ENCODE peak calls at places on chromosome 5, in five cellular contexts. F is PC-9, C is OCI-LY7, O is IMR-90, D is A549. V is an unnamed sample.

GRCh38 chr5:115565233-115565632 is 20.7 kb upstream of the FEM1C start:
- DNase-seq in F (no peak), D (no peak), O (no peak), C (no peak), V (no peak)

GRCh38 chr5:73282383-73282782 is 109.4 kb downstream of the TMEM174 start:
- DNase-seq in C (no peak), F (no peak), D (no peak), O (no peak), V (no peak)

GRCh38 chr5:100757618-100758017 is 145.5 kb downstream of the ST8SIA4 start:
- DNase-seq in C (no peak), D (no peak), O (no peak), F (no peak), V (no peak)

GRCh38 chr5:132011561-132012384 is at the start of gene ACSL6:
- DNase-seq in F (no peak), D (peak; percentile 35), C (no peak), O (no peak), V (no peak)

GRCh38 chr5:100790951-100791350 is 112.1 kb downstream of the ST8SIA4 start:
- DNase-seq in C (no peak), D (no peak), F (no peak), O (no peak), V (no peak)

GRCh38 chr5:168836603-168837245 is 257.6 kb upstream of the PANK3 start:
- DNase-seq in F (no peak), D (no peak), O (no peak), C (no peak), V (no peak)

GRCh38 chr5:72949481-72949880 is 6.4 kb upstream of the FCHO2 start:
- DNase-seq in C (no peak), F (no peak), D (no peak), O (no peak), V (no peak)

GRCh38 chr5:104412649-104413240 is 850.2 kb upstream of the NUDT12 start:
- DNase-seq in O (peak; percentile 17), C (peak; percentile 20), F (no peak), D (peak; percentile 0), V (peak; percentile 48)

GRCh38 chr5:1265461-1266455 is 29.1 kb downstream of the TERT start:
- DNase-seq in D (no peak), O (no peak), C (no peak), F (no peak), V (no peak)

GRCh38 chr5:194102-194501 is 2.8 kb downstream of the LRRC14B start:
- DNase-seq in C (no peak), D (no peak), O (no peak), F (no peak), V (peak; percentile 5)

GRCh38 chr5:104815212-104815611 is 1252.6 kb upstream of the NUDT12 start:
- DNase-seq in D (no peak), F (no peak), C (no peak), O (no peak), V (no peak)

GRCh38 chr5:1141827-1142226 is 30.0 kb upstream of the SLC12A7 start:
- DNase-seq in F (peak; percentile 46), C (no peak), O (no peak), D (no peak), V (peak; percentile 13)

GRCh38 chr5:579211-579610 is 32.9 kb upstream of the CEP72 start:
- DNase-seq in F (no peak), O (no peak), D (no peak), C (no peak), V (no peak)

GRCh38 chr5:99275128-99275527 is 346.3 kb upstream of the CHD1 start:
- DNase-seq in O (no peak), C (no peak), D (no peak), F (no peak), V (no peak)

GRCh38 chr5:93635991-93636390 is 53.0 kb downstream of the NR2F1 start:
- DNase-seq in C (no peak), O (no peak), D (no peak), F (no peak), V (no peak)

GRCh38 chr5:129771058-129771838 is 23.4 kb downstream of the MINAR2 start:
- DNase-seq in O (peak; percentile 22), D (peak; percentile 35), F (peak; percentile 35), C (peak; percentile 53), V (peak; percentile 77)

GRCh38 chr5:134506054-134507039 is 19.1 kb upstream of the JADE2 start:
- DNase-seq in O (no peak), C (no peak), F (peak; percentile 95), D (peak; percentile 92), V (no peak)

GRCh38 chr5:151772029-151772867 is 494 bp downstream of the G3BP1 start:
- DNase-seq in C (peak; percentile 63), F (peak; percentile 29), D (peak; percentile 28), O (no peak), V (peak; percentile 62)

GRCh38 chr5:171422495-171422894 is 3.0 kb downstream of the FGF18 start:
- DNase-seq in D (no peak), F (no peak), O (no peak), C (no peak), V (no peak)

GRCh38 chr5:150279618-150280017 is 10.0 kb downstream of the CAMK2A start:
- DNase-seq in C (no peak), D (no peak), O (no peak), F (no peak), V (no peak)

GRCh38 chr5:26737763-26738162 is 300.6 kb downstream of the CDH9 start:
- DNase-seq in F (no peak), C (no peak), D (no peak), O (no peak), V (no peak)

GRCh38 chr5:116553366-116553765 is 21.3 kb downstream of the SEMA6A start:
- DNase-seq in O (no peak), F (no peak), C (no peak), D (no peak), V (no peak)

GRCh38 chr5:36897616-36898015 is 21.0 kb downstream of the NIPBL start:
- DNase-seq in D (no peak), F (no peak), O (peak; percentile 80), C (no peak), V (no peak)

GRCh38 chr5:67144183-67144639 is 52.4 kb downstream of the CD180 start:
- DNase-seq in O (no peak), D (no peak), C (no peak), F (no peak), V (no peak)

GRCh38 chr5:75668988-75669760 is 48.1 kb downstream of the POC5 start:
- DNase-seq in D (peak; percentile 40), C (peak; percentile 8), O (peak; percentile 18), F (peak; percentile 31), V (peak; percentile 38)

GRCh38 chr5:110727025-110727314 is 499 bp upstream of the TMEM232 start:
- DNase-seq in O (peak; percentile 2), F (no peak), C (peak; percentile 4), D (no peak), V (peak; percentile 52)

GRCh38 chr5:150206076-150206779 is 16.4 kb downstream of the SLC6A7 start:
- DNase-seq in O (no peak), D (no peak), C (no peak), F (no peak), V (no peak)

GRCh38 chr5:37837101-37838032 is 2.5 kb downstream of the GDNF start:
- DNase-seq in F (peak; percentile 80), D (peak; percentile 71), C (peak; percentile 45), O (peak; percentile 77), V (peak; percentile 59)

GRCh38 chr5:14168139-14168792 is 25.1 kb downstream of the TRIO start:
- DNase-seq in D (no peak), F (no peak), O (peak; percentile 51), C (peak; percentile 42), V (no peak)

GRCh38 chr5:41482715-41483114 is 27.7 kb downstream of the PLCXD3 start:
- DNase-seq in C (no peak), D (no peak), O (no peak), F (no peak), V (peak; percentile 62)
- H3K4me2 ChIP-seq in C (no peak overlapping the region), D (no peak overlapping the region), O (no peak overlapping the region), F (no peak overlapping the region), V (peak overlapping the region; percentile 35)

GRCh38 chr5:112958774-112959088 is 17.9 kb upstream of the DCP2 start:
- DNase-seq in D (no peak), F (no peak), C (no peak), O (no peak), V (no peak)
- H3K4me2 ChIP-seq in D (peak overlapping the region; percentile 78), F (peak overlapping the region; percentile 50), C (no peak overlapping the region), O (peak overlapping the region; percentile 55), V (no peak overlapping the region)

GRCh38 chr5:178237431-178238312 is 5.1 kb upstream of the PHYKPL start:
- DNase-seq in C (no peak), F (peak; percentile 43), D (no peak), O (peak; percentile 15), V (no peak)
- H3K4me2 ChIP-seq in C (no peak overlapping the region), F (no peak overlapping the region), D (no peak overlapping the region), O (no peak overlapping the region), V (no peak overlapping the region)

DNA sequence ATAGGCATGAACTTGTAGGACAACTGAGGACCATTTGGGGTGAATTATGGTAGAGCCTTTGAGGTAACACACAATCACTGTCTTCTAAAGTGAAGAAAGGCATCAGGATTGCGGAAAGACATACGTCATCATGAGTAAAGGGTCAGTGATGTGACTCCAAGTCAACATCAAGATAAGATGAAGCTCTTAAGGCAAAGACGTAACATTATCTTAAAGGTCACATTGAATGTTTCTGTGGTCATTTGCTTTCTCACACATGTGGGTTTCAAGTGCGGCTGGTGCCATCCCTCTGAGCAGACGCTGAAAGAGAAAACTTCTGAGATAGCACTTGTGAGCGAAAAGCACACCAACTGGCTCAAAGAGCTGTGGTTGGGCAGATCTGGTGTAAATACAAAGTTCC is 63.3 kb upstream of the GRAMD2B start:
- DNase-seq in C (no peak), O (no peak), F (no peak), D (no peak), V (peak; percentile 77)
- H3K4me2 ChIP-seq in C (no peak overlapping the region), O (no peak overlapping the region), F (no peak overlapping the region), D (no peak overlapping the region), V (peak overlapping the region; percentile 57)

DNA sequence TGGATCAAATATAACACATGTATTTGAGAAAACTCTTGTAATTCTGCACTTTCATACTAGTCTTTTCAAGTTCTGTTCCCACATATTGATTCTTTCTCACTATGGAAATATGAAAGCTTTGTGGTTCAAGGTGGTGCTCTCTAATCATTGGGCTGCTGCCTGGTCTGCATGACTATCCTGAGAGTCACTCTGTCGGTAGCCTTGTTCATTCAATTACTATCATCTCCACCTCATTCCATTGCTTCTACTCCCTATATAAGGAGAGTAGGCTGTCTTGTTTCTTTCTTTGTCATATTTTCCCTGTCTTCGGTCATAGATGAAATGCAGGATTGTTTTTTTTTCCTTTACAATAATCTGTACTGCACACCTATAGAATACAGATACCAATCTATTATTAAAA is 341.4 kb upstream of the ACTBL2 start:
- DNase-seq in D (no peak), O (peak; percentile 91), F (peak; percentile 39), C (no peak), V (no peak)
- H3K4me2 ChIP-seq in D (no peak overlapping the region), O (no peak overlapping the region), F (peak overlapping the region; percentile 50), C (no peak overlapping the region), V (no peak overlapping the region)